ENCODE peak calls at places on chromosomes 12 and 14, in five cellular contexts. One of them, this sample, is unnamed.
A peak's percentile ranks its signal among the peaks of the same experiment; 100 is the strongest.

GRCh38 chr12:12180136-12180535 is 86.7 kb downstream of the LRP6 start:
- DNase-seq in heart right ventricle: no peak
- DNase-seq in AG09319: no peak
- DNase-seq in activated CD8-positive, alpha-beta T cell treated with anti-CD3 and anti-CD28 coated beads for 36 hours: no peak
- DNase-seq in adrenal gland: no peak
- DNase-seq in this sample: no peak

GRCh38 chr14:105116451-105117256 is 51.4 kb upstream of the GPR132 start:
- DNase-seq in AG09319: no peak
- DNase-seq in activated CD8-positive, alpha-beta T cell treated with anti-CD3 and anti-CD28 coated beads for 36 hours: no peak
- DNase-seq in heart right ventricle: no peak
- DNase-seq in adrenal gland: no peak
- DNase-seq in this sample: no peak

GRCh38 chr14:61130512-61131260 is 149.6 kb downstream of the SLC38A6 start:
- DNase-seq in heart right ventricle: no peak
- DNase-seq in AG09319: no peak
- DNase-seq in activated CD8-positive, alpha-beta T cell treated with anti-CD3 and anti-CD28 coated beads for 36 hours: no peak
- DNase-seq in adrenal gland: peak; percentile 57
- DNase-seq in this sample: no peak

GRCh38 chr12:74598819-74599218 is 61.2 kb downstream of the ATXN7L3B start:
- DNase-seq in heart right ventricle: no peak
- DNase-seq in activated CD8-positive, alpha-beta T cell treated with anti-CD3 and anti-CD28 coated beads for 36 hours: no peak
- DNase-seq in adrenal gland: no peak
- DNase-seq in AG09319: no peak
- DNase-seq in this sample: no peak

GRCh38 chr14:93173943-93174395 is 10.7 kb downstream of the MOAP1 start:
- DNase-seq in AG09319: no peak
- DNase-seq in heart right ventricle: no peak
- DNase-seq in adrenal gland: peak; percentile 66
- DNase-seq in activated CD8-positive, alpha-beta T cell treated with anti-CD3 and anti-CD28 coated beads for 36 hours: peak; percentile 22
- DNase-seq in this sample: no peak

GRCh38 chr14:56423591-56423991 is 156.0 kb upstream of the TMEM260 start:
- DNase-seq in adrenal gland: no peak
- DNase-seq in AG09319: peak; percentile 25
- DNase-seq in activated CD8-positive, alpha-beta T cell treated with anti-CD3 and anti-CD28 coated beads for 36 hours: no peak
- DNase-seq in heart right ventricle: no peak
- DNase-seq in this sample: no peak

GRCh38 chr14:104700747-104701215 is 11.4 kb downstream of the INF2 start:
- DNase-seq in heart right ventricle: no peak
- DNase-seq in adrenal gland: no peak
- DNase-seq in activated CD8-positive, alpha-beta T cell treated with anti-CD3 and anti-CD28 coated beads for 36 hours: no peak
- DNase-seq in AG09319: no peak
- DNase-seq in this sample: no peak

GRCh38 chr12:52121848-52122838 is 42.6 kb downstream of the SMIM41 start:
- DNase-seq in adrenal gland: peak; percentile 68
- DNase-seq in activated CD8-positive, alpha-beta T cell treated with anti-CD3 and anti-CD28 coated beads for 36 hours: peak; percentile 78
- DNase-seq in AG09319: no peak
- DNase-seq in heart right ventricle: peak; percentile 77
- DNase-seq in this sample: peak; percentile 72

GRCh38 chr12:121712462-121713256 is at the start of gene TMEM120B:
- DNase-seq in heart right ventricle: peak; percentile 89
- DNase-seq in AG09319: no peak
- DNase-seq in adrenal gland: peak; percentile 89
- DNase-seq in activated CD8-positive, alpha-beta T cell treated with anti-CD3 and anti-CD28 coated beads for 36 hours: peak; percentile 80
- DNase-seq in this sample: peak; percentile 87

GRCh38 chr12:11431486-11431885 is 36.1 kb upstream of the PRB2 start:
- DNase-seq in AG09319: no peak
- DNase-seq in activated CD8-positive, alpha-beta T cell treated with anti-CD3 and anti-CD28 coated beads for 36 hours: no peak
- DNase-seq in adrenal gland: no peak
- DNase-seq in heart right ventricle: no peak
- DNase-seq in this sample: no peak

GRCh38 chr12:80821513-80822000 is 104.8 kb downstream of the MYF5 start:
- DNase-seq in heart right ventricle: no peak
- DNase-seq in activated CD8-positive, alpha-beta T cell treated with anti-CD3 and anti-CD28 coated beads for 36 hours: no peak
- DNase-seq in adrenal gland: no peak
- DNase-seq in AG09319: no peak
- DNase-seq in this sample: no peak

GRCh38 chr12:6647083-6647604 is at the start of gene ACRBP:
- DNase-seq in adrenal gland: peak; percentile 74
- DNase-seq in activated CD8-positive, alpha-beta T cell treated with anti-CD3 and anti-CD28 coated beads for 36 hours: peak; percentile 40
- DNase-seq in heart right ventricle: peak; percentile 87
- DNase-seq in AG09319: peak; percentile 16
- DNase-seq in this sample: peak; percentile 77

GRCh38 chr14:64296561-64296960 is 2.4 kb upstream of the ESR2 start:
- DNase-seq in adrenal gland: no peak
- DNase-seq in heart right ventricle: no peak
- DNase-seq in AG09319: no peak
- DNase-seq in activated CD8-positive, alpha-beta T cell treated with anti-CD3 and anti-CD28 coated beads for 36 hours: no peak
- DNase-seq in this sample: no peak

GRCh38 chr14:32370720-32371119 is 41.6 kb downstream of the AKAP6 start:
- DNase-seq in heart right ventricle: no peak
- DNase-seq in AG09319: peak; percentile 29
- DNase-seq in adrenal gland: no peak
- DNase-seq in activated CD8-positive, alpha-beta T cell treated with anti-CD3 and anti-CD28 coated beads for 36 hours: no peak
- DNase-seq in this sample: no peak

GRCh38 chr14:99513183-99513694 is 32.0 kb downstream of the CCNK start:
- DNase-seq in AG09319: no peak
- DNase-seq in heart right ventricle: no peak
- DNase-seq in adrenal gland: peak; percentile 18
- DNase-seq in activated CD8-positive, alpha-beta T cell treated with anti-CD3 and anti-CD28 coated beads for 36 hours: no peak
- DNase-seq in this sample: no peak

GRCh38 chr14:36281309-36281708 is 39.1 kb downstream of the MBIP start:
- DNase-seq in activated CD8-positive, alpha-beta T cell treated with anti-CD3 and anti-CD28 coated beads for 36 hours: no peak
- DNase-seq in adrenal gland: no peak
- DNase-seq in AG09319: no peak
- DNase-seq in heart right ventricle: no peak
- DNase-seq in this sample: no peak

GRCh38 chr12:110937104-110937641 is 16.8 kb upstream of the MYL2 start:
- DNase-seq in activated CD8-positive, alpha-beta T cell treated with anti-CD3 and anti-CD28 coated beads for 36 hours: peak; percentile 54
- DNase-seq in AG09319: no peak
- DNase-seq in heart right ventricle: peak; percentile 67
- DNase-seq in adrenal gland: peak; percentile 45
- DNase-seq in this sample: no peak

GRCh38 chr12:12918781-12919180 is 27.4 kb downstream of the GPRC5A start:
- DNase-seq in heart right ventricle: no peak
- DNase-seq in adrenal gland: no peak
- DNase-seq in AG09319: no peak
- DNase-seq in activated CD8-positive, alpha-beta T cell treated with anti-CD3 and anti-CD28 coated beads for 36 hours: no peak
- DNase-seq in this sample: no peak

GRCh38 chr12:65840793-65841670 is 16.7 kb downstream of the HMGA2 start:
- DNase-seq in activated CD8-positive, alpha-beta T cell treated with anti-CD3 and anti-CD28 coated beads for 36 hours: no peak
- DNase-seq in heart right ventricle: no peak
- DNase-seq in adrenal gland: no peak
- DNase-seq in AG09319: no peak
- DNase-seq in this sample: no peak

GRCh38 chr12:112842441-112842840 is 50.9 kb downstream of the RPH3A start:
- DNase-seq in heart right ventricle: no peak
- DNase-seq in AG09319: no peak
- DNase-seq in adrenal gland: no peak
- DNase-seq in activated CD8-positive, alpha-beta T cell treated with anti-CD3 and anti-CD28 coated beads for 36 hours: no peak
- DNase-seq in this sample: no peak

GRCh38 chr14:52327374-52328226 is 13.5 kb downstream of the PTGER2 start:
- DNase-seq in AG09319: no peak
- DNase-seq in activated CD8-positive, alpha-beta T cell treated with anti-CD3 and anti-CD28 coated beads for 36 hours: peak; percentile 31
- DNase-seq in adrenal gland: no peak
- DNase-seq in heart right ventricle: no peak
- DNase-seq in this sample: no peak

GRCh38 chr14:72154645-72155378 is 222.6 kb downstream of the RGS6 start:
- DNase-seq in heart right ventricle: no peak
- DNase-seq in activated CD8-positive, alpha-beta T cell treated with anti-CD3 and anti-CD28 coated beads for 36 hours: peak; percentile 4
- DNase-seq in AG09319: no peak
- DNase-seq in adrenal gland: no peak
- DNase-seq in this sample: no peak

GRCh38 chr12:42135264-42135814 is 9.3 kb downstream of the GXYLT1 start:
- DNase-seq in adrenal gland: no peak
- DNase-seq in heart right ventricle: no peak
- DNase-seq in AG09319: no peak
- DNase-seq in activated CD8-positive, alpha-beta T cell treated with anti-CD3 and anti-CD28 coated beads for 36 hours: no peak
- DNase-seq in this sample: no peak

GRCh38 chr12:82593143-82593542 is 93.6 kb upstream of the TMTC2 start:
- DNase-seq in adrenal gland: no peak
- DNase-seq in activated CD8-positive, alpha-beta T cell treated with anti-CD3 and anti-CD28 coated beads for 36 hours: no peak
- DNase-seq in heart right ventricle: no peak
- DNase-seq in AG09319: no peak
- DNase-seq in this sample: no peak

GRCh38 chr12:50061172-50061571 is 3.8 kb downstream of the ASIC1 start:
- DNase-seq in heart right ventricle: no peak
- DNase-seq in AG09319: no peak
- DNase-seq in activated CD8-positive, alpha-beta T cell treated with anti-CD3 and anti-CD28 coated beads for 36 hours: no peak
- DNase-seq in adrenal gland: no peak
- DNase-seq in this sample: no peak

GRCh38 chr12:27814411-27814810 is 34.4 kb upstream of the MANSC4 start:
- DNase-seq in heart right ventricle: no peak
- DNase-seq in adrenal gland: no peak
- DNase-seq in AG09319: no peak
- DNase-seq in activated CD8-positive, alpha-beta T cell treated with anti-CD3 and anti-CD28 coated beads for 36 hours: no peak
- DNase-seq in this sample: no peak

GRCh38 chr12:89525824-89526770 is at the start of gene POC1B:
- DNase-seq in AG09319: no peak
- DNase-seq in heart right ventricle: peak; percentile 80
- DNase-seq in adrenal gland: peak; percentile 74
- DNase-seq in activated CD8-positive, alpha-beta T cell treated with anti-CD3 and anti-CD28 coated beads for 36 hours: peak; percentile 83
- DNase-seq in this sample: peak; percentile 84
- TF ChIP-seq CTCF in AG09319: no peak
- TF ChIP-seq CTCF in heart right ventricle: no peak
- TF ChIP-seq CTCF in adrenal gland: no peak
- TF ChIP-seq CTCF in activated CD8-positive, alpha-beta T cell treated with anti-CD3 and anti-CD28 coated beads for 36 hours: no peak
- TF ChIP-seq CTCF in this sample: no peak

GRCh38 chr12:119328111-119328510 is 6.4 kb upstream of the CCDC60 start:
- DNase-seq in adrenal gland: no peak
- DNase-seq in AG09319: no peak
- DNase-seq in heart right ventricle: peak; percentile 8
- DNase-seq in activated CD8-positive, alpha-beta T cell treated with anti-CD3 and anti-CD28 coated beads for 36 hours: peak; percentile 3
- DNase-seq in this sample: no peak
- TF ChIP-seq CTCF in adrenal gland: no peak
- TF ChIP-seq CTCF in AG09319: no peak
- TF ChIP-seq CTCF in heart right ventricle: peak; percentile 61
- TF ChIP-seq CTCF in activated CD8-positive, alpha-beta T cell treated with anti-CD3 and anti-CD28 coated beads for 36 hours: no peak
- TF ChIP-seq CTCF in this sample: no peak

DNA sequence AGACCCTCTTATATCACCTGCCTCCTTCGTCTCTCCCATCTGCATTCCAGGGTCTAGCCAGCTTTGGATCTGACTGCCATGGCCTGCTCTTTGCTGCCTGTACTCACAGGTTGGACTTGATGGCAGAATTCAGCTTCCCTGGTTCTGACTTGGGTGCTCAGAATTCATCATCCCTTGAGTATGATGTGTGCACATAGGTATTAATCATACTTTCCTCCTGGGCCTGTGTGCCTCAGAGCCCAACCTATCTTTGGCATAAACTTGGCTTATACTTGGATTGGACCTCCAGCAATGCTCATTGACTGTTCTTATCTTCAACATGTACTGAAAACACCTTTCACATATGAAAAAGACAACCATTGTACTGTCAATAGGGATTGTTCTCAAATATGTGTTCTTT is 70.7 kb upstream of the LMNTD1 start:
- DNase-seq in heart right ventricle: no peak
- DNase-seq in activated CD8-positive, alpha-beta T cell treated with anti-CD3 and anti-CD28 coated beads for 36 hours: no peak
- DNase-seq in AG09319: no peak
- DNase-seq in adrenal gland: no peak
- DNase-seq in this sample: no peak
- TF ChIP-seq CTCF in heart right ventricle: no peak
- TF ChIP-seq CTCF in activated CD8-positive, alpha-beta T cell treated with anti-CD3 and anti-CD28 coated beads for 36 hours: no peak
- TF ChIP-seq CTCF in AG09319: no peak
- TF ChIP-seq CTCF in adrenal gland: no peak
- TF ChIP-seq CTCF in this sample: no peak

GRCh38 chr12:44876554-44877275 is 600 bp upstream of the NELL2 start:
- DNase-seq in heart right ventricle: peak; percentile 14
- DNase-seq in activated CD8-positive, alpha-beta T cell treated with anti-CD3 and anti-CD28 coated beads for 36 hours: peak; percentile 65
- DNase-seq in AG09319: no peak
- DNase-seq in adrenal gland: no peak
- DNase-seq in this sample: no peak

GRCh38 chr12:44875417-44875953 is 630 bp downstream of the NELL2 start:
- DNase-seq in activated CD8-positive, alpha-beta T cell treated with anti-CD3 and anti-CD28 coated beads for 36 hours: peak; percentile 36
- DNase-seq in AG09319: no peak
- DNase-seq in heart right ventricle: no peak
- DNase-seq in adrenal gland: no peak
- DNase-seq in this sample: no peak

GRCh38 chr12:44875954-44876553 is at the start of gene NELL2:
- DNase-seq in heart right ventricle: peak; percentile 22
- DNase-seq in adrenal gland: peak; percentile 24
- DNase-seq in AG09319: no peak
- DNase-seq in activated CD8-positive, alpha-beta T cell treated with anti-CD3 and anti-CD28 coated beads for 36 hours: peak; percentile 81
- DNase-seq in this sample: no peak

GRCh38 chr12:44874981-44875416 is 1.1 kb downstream of the NELL2 start:
- DNase-seq in heart right ventricle: no peak
- DNase-seq in AG09319: no peak
- DNase-seq in adrenal gland: no peak
- DNase-seq in activated CD8-positive, alpha-beta T cell treated with anti-CD3 and anti-CD28 coated beads for 36 hours: peak; percentile 45
- DNase-seq in this sample: no peak

DNA sequence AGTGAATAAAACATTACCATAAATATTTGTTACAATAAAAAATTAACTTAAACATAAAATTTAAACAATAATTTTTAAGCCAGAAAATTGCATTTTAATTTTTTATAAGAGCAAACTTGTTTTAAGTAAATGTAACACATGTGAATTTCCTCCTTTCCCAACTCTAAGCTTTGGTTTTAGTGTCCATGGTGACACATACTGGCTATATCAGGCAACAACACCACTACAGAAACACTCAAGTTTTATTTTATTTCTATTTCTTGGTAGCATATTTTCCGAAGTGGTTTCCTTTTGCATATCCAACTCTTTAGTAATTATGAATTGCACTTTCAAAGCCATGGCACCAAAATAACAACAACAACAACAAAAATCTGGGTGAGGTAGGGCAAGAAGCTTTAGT is 2.2 kb downstream of the NELL2 start:
- DNase-seq in activated CD8-positive, alpha-beta T cell treated with anti-CD3 and anti-CD28 coated beads for 36 hours: no peak
- DNase-seq in AG09319: no peak
- DNase-seq in adrenal gland: no peak
- DNase-seq in heart right ventricle: no peak
- DNase-seq in this sample: no peak
- TF ChIP-seq CTCF in activated CD8-positive, alpha-beta T cell treated with anti-CD3 and anti-CD28 coated beads for 36 hours: peak; percentile 63
- TF ChIP-seq CTCF in AG09319: no peak
- TF ChIP-seq CTCF in adrenal gland: no peak
- TF ChIP-seq CTCF in heart right ventricle: no peak
- TF ChIP-seq CTCF in this sample: no peak

GRCh38 chr14:87816421-87816820 is 176.6 kb downstream of the GALC start:
- DNase-seq in AG09319: no peak
- DNase-seq in adrenal gland: no peak
- DNase-seq in activated CD8-positive, alpha-beta T cell treated with anti-CD3 and anti-CD28 coated beads for 36 hours: no peak
- DNase-seq in heart right ventricle: no peak
- DNase-seq in this sample: no peak
- TF ChIP-seq CTCF in AG09319: no peak
- TF ChIP-seq CTCF in adrenal gland: no peak
- TF ChIP-seq CTCF in activated CD8-positive, alpha-beta T cell treated with anti-CD3 and anti-CD28 coated beads for 36 hours: no peak
- TF ChIP-seq CTCF in heart right ventricle: no peak
- TF ChIP-seq CTCF in this sample: no peak